ENCODE peak calls at places on chromosomes 13 and 19, in seven cellular contexts. A is astrocyte of the hippocampus; Z is activated T-cell treated with anti-CD3 and anti-CD28 coated beads, Interleukin-2, amount 50 U/mL, for 72 hours; M is NCI-H2081; S is naive thymus-derived CD8-positive, alpha-beta T cell; R is T-helper 1 cell; K is AG04450. V is an unnamed sample.

GRCh38 chr13:46530084-46530935 is 22.7 kb upstream of the LRCH1 start:
- DNase-seq in A (peak; percentile 47), Z (no peak), M (no peak), S (no peak), R (peak; percentile 25), K (no peak), V (no peak)

GRCh38 chr13:52868190-52868589 is 19.8 kb upstream of the PCDH8 start:
- DNase-seq in A (no peak), Z (no peak), M (no peak), S (no peak), R (peak; percentile 76), K (no peak), V (no peak)

GRCh38 chr19:28239270-28239669 is 973.7 kb downstream of the UQCRFS1 start:
- DNase-seq in A (no peak), Z (no peak), M (no peak), S (no peak), R (no peak), K (no peak), V (no peak)

GRCh38 chr13:97211357-97211756 is 10.8 kb upstream of the MBNL2 start:
- DNase-seq in A (peak; percentile 70), Z (no peak), M (no peak), S (no peak), R (no peak), K (no peak), V (no peak)

GRCh38 chr13:74778946-74779345 is 644.7 kb upstream of the KLF12 start:
- DNase-seq in A (no peak), Z (no peak), M (no peak), S (no peak), R (no peak), K (no peak), V (no peak)

GRCh38 chr19:16737909-16738308 is 18.3 kb downstream of the NWD1 start:
- DNase-seq in A (no peak), Z (no peak), M (peak; percentile 34), S (no peak), R (no peak), K (peak; percentile 23), V (no peak)

GRCh38 chr13:20953245-20953931 is 50.8 kb upstream of the XPO4 start:
- DNase-seq in A (no peak), Z (no peak), M (no peak), S (no peak), R (no peak), K (no peak), V (no peak)

GRCh38 chr19:49413348-49413747 is 9.9 kb downstream of the PTH2 start:
- DNase-seq in A (peak; percentile 40), Z (no peak), M (no peak), S (no peak), R (no peak), K (no peak), V (no peak)

GRCh38 chr13:107518780-107519179 is 696.6 kb downstream of the LIG4 start:
- DNase-seq in A (no peak), Z (no peak), M (no peak), S (no peak), R (no peak), K (no peak), V (no peak)

GRCh38 chr13:82817133-82817532 is 1065.1 kb downstream of the SLITRK1 start:
- DNase-seq in A (no peak), Z (no peak), M (no peak), S (no peak), R (no peak), K (no peak), V (no peak)

GRCh38 chr13:75372517-75372916 is 109.5 kb downstream of the TBC1D4 start:
- DNase-seq in A (peak; percentile 67), Z (no peak), M (no peak), S (peak; percentile 6), R (peak; percentile 17), K (no peak), V (no peak)

GRCh38 chr19:52896431-52897148 is 845 bp downstream of the ZNF320 start:
- DNase-seq in A (peak; percentile 51), Z (no peak), M (no peak), S (peak; percentile 1), R (no peak), K (no peak), V (no peak)

GRCh38 chr19:3550947-3551807 is 6.2 kb downstream of the MFSD12 start:
- DNase-seq in A (no peak), Z (no peak), M (no peak), S (no peak), R (no peak), K (no peak), V (no peak)

GRCh38 chr19:3521104-3521445 is 15.0 kb downstream of the FZR1 start:
- DNase-seq in A (no peak), Z (no peak), M (no peak), S (no peak), R (no peak), K (no peak), V (no peak)

GRCh38 chr13:75838366-75839017 is 202.4 kb downstream of the LMO7 start:
- DNase-seq in A (no peak), Z (no peak), M (no peak), S (no peak), R (no peak), K (no peak), V (no peak)

GRCh38 chr13:40031031-40031430 is 375.6 kb downstream of the COG6 start:
- DNase-seq in A (peak; percentile 67), Z (no peak), M (no peak), S (no peak), R (no peak), K (peak; percentile 2), V (no peak)

V was measured in HL-60.